ENCODE peak calls at places on chromosomes 7 and 10, in four cellular contexts. R, G, J and O are unnamed samples. For H3K4me1, the result is how much of the 10 kb centered on the place peaks cover.

GRCh38 chr10:68553138-68553537 is 7.0 kb upstream of the TET1 start:
- DNase-seq in R (no peak), G (no peak), J (no peak), O (no peak)

GRCh38 chr10:72081210-72081609 is 7.1 kb downstream of the SPOCK2 start:
- DNase-seq in R (no peak), G (no peak), J (no peak), O (no peak)

GRCh38 chr10:120978589-120979252 is 127.6 kb downstream of the WDR11 start:
- DNase-seq in R (no peak), G (no peak), J (no peak), O (no peak)

GRCh38 chr7:127409629-127410028 is 17.1 kb upstream of the ZNF800 start:
- DNase-seq in R (no peak), G (no peak), J (no peak), O (no peak)

GRCh38 chr7:83547526-83547925 is 101.4 kb downstream of the SEMA3E start:
- DNase-seq in R (peak), G (no peak), J (no peak), O (no peak)

GRCh38 chr7:116363637-116364432 is 135.7 kb upstream of the CAV2 start:
- DNase-seq in R (peak), G (no peak), J (no peak), O (no peak)

GRCh38 chr7:139897422-139898085 is 68.5 kb downstream of the TBXAS1 start:
- DNase-seq in R (peak), G (no peak), J (no peak), O (no peak)

GRCh38 chr10:119357389-119358139 is 150.2 kb downstream of the GRK5 start:
- DNase-seq in R (no peak), G (peak), J (no peak), O (no peak)

GRCh38 chr7:92973964-92974363 is 137.6 kb upstream of the CDK6 start:
- DNase-seq in R (peak), G (no peak), J (no peak), O (no peak)

GRCh38 chr7:91892099-91892788 is 11.7 kb upstream of the MTERF1 start:
- DNase-seq in R (no peak), G (no peak), J (peak), O (no peak)

GRCh38 chr10:36224431-36224985 is 582.4 kb upstream of the FZD8 start:
- DNase-seq in R (peak), G (no peak), J (no peak), O (no peak)

GRCh38 chr7:94244760-94245159 is 149.9 kb upstream of the COL1A2 start:
- DNase-seq in R (no peak), G (no peak), J (no peak), O (no peak)

GRCh38 chr7:130758429-130759056 is 24.5 kb upstream of the KLF14 start:
- DNase-seq in R (peak), G (no peak), J (peak), O (no peak)

GRCh38 chr7:141884544-141885227 is 31.5 kb upstream of the OR9A4 start:
- DNase-seq in R (no peak), G (no peak), J (no peak), O (no peak)

GRCh38 chr10:61749271-61749670 is 86.5 kb downstream of the CABCOCO1 start:
- DNase-seq in R (no peak), G (no peak), J (no peak), O (no peak)

GRCh38 chr10:34150103-34150502 is 665.0 kb downstream of the PARD3 start:
- DNase-seq in R (no peak), G (no peak), J (no peak), O (no peak)

GRCh38 chr10:27865221-27865635 is 119.6 kb upstream of the MKX start:
- DNase-seq in R (peak), G (no peak), J (no peak), O (peak)

GRCh38 chr10:58435297-58435696 is 50.1 kb downstream of the TFAM start:
- DNase-seq in R (peak), G (no peak), J (no peak), O (peak)

GRCh38 chr7:98287486-98287959 is 6.0 kb downstream of the BRI3 start:
- DNase-seq in R (peak), G (no peak), J (no peak), O (peak)

GRCh38 chr7:3461923-3462322 is 160.9 kb downstream of the SDK1 start:
- DNase-seq in R (no peak), G (no peak), J (no peak), O (no peak)

GRCh38 chr7:129443612-129444011 is 9.4 kb downstream of the STRIP2 start:
- DNase-seq in R (no peak), G (peak), J (no peak), O (no peak)

GRCh38 chr7:92042056-92042737 is 92.1 kb downstream of the CYP51A1 start:
- DNase-seq in R (no peak), G (no peak), J (no peak), O (no peak)

GRCh38 chr10:63140077-63140476 is 6.9 kb downstream of the NRBF2 start:
- DNase-seq in R (peak), G (no peak), J (no peak), O (no peak)

GRCh38 chr7:128710391-128710930 is 28.7 kb upstream of the CALU start:
- DNase-seq in R (peak), G (no peak), J (no peak), O (no peak)

GRCh38 chr7:45256309-45256708 is 98.7 kb downstream of the RAMP3 start:
- DNase-seq in R (no peak), G (no peak), J (no peak), O (no peak)

GRCh38 chr10:119177708-119178370 is 773 bp downstream of the PRDX3 start:
- DNase-seq in R (no peak), G (no peak), J (no peak), O (no peak)

GRCh38 chr7:41045556-41046123 is 657.2 kb downstream of the INHBA start:
- DNase-seq in R (peak), G (no peak), J (no peak), O (no peak)

GRCh38 chr10:68082815-68083395 is 7.8 kb upstream of the HERC4 start:
- DNase-seq in R (no peak), G (no peak), J (no peak), O (no peak)

DNA sequence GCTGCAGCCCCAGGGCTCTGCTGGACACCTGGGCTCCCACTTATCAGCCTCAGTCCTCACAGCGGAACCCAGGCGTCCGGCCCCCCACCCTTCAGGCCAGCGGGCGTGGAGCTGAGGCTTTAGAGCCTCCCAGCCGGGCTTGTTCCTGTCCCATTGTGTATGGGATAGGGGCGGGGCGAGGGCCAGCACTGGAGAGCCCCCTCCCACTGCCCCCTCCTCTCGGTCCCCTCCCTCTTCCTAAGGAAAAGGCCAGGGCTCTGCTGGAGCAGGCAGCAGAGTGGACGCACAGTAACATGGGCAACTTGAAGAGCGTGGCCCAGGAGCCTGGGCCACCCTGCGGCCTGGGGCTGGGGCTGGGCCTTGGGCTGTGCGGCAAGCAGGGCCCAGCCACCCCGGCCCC is 2.7 kb downstream of the NOS3 start:
- DNase-seq in R (no peak), G (peak), J (no peak), O (no peak)
- H3K27ac ChIP-seq in R (no peak), G (peak), J (peak), O (no peak)

GRCh38 chr10:1661416-1661815 is 75.9 kb downstream of the ADARB2 start:
- DNase-seq in R (no peak), G (no peak), J (no peak), O (no peak)
- H3K4me1 ChIP-seq in R (under half), G (under half), J (under half), O (under half)

DNA sequence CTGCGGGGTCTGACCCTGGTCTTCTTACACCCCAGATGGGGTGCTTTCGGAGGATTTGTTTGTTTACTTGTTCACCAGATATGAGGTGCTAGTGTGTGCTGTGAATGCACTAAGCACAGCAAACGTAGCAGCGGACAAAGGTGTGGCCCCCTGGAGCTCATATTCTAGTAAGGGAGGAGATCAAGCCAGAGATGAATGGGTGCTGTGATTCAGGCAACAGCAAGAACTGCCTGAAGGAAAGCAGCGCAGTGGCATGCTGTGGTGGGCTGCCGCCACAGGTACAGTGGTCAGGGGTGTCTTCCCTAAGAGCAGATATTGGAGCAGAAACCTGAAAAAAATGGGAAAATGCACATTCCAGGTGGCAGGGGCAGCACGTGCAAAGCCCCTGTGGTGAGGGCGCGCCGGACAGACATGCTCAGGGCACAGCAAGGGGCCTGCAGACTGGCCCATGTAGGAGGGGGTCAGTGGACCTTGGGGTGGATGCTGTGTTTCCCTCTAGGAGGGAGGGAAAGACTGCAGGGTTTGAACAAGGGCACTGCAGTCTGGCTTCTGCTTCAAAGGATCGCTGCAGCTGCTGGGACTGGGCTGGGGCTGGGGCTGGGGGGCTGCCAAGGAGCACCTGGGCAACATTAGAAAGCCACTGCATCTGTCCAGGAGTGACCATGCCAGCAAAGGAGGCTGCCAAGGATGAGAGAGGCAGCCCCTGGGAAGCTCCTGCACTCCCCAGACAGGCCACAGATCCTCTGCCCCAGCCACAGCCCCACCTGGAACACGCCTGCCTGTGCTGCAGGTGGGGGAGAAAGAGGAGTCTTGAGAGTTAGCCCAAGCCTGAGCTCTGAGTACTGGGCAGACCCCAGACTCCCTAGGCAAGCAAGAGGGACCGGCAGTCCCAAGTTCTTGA is 922 bp upstream of the DEPP1 start:
- DNase-seq in R (peak), G (no peak), J (no peak), O (no peak)
- H3K27ac ChIP-seq in R (peak), G (peak), J (no peak), O (peak)

GRCh38 chr10:70360215-70360614 is 22.2 kb downstream of the LRRC20 start:
- DNase-seq in R (no peak), G (no peak), J (no peak), O (no peak)
- H3K4me1 ChIP-seq in R (under half), G (under half), J (under half), O (under half)

DNA sequence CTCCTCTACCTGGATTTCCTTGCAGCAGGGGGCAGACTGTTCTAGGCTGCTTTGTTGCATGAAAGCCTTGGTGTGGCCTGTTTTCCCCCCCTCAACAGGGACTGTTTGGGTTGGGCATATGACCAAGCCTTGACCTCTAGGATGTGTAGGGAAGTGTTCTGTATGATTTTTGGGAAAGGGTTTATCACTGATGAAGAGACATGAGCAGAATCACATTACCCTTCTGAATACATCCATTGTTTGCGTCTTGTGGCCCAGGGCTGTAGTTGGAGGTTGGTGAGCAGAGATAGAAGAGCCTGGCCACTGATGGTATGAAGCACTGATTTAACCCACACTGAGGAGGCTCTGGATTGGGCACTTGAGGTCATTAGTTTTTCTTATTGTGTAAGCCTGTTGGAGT is 26.6 kb downstream of the ZNF12 start:
- DNase-seq in R (no peak), G (no peak), J (no peak), O (no peak)
- H3K27ac ChIP-seq in R (no peak), G (no peak), J (no peak), O (no peak)

DNA sequence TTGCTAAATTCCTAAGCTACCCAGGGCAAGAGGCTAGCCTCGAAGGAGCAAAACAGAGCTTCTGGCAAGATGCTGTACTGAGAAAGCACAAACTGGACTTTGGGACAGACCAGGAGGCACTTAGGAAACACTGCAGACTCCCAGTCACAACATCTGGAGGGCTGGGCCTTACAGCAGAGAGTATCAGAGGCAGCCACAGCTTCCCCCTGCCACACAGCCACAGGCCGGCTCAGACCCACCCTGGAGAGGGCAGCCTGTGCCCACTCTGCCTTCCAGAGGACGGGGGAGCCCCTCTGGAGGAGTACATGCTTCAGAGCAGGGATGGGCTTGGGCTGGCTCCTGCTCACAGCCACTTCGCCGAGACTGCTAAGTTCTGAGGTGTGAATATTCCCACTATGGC is 17.4 kb downstream of the ESYT2 start:
- DNase-seq in R (no peak), G (no peak), J (no peak), O (no peak)
- H3K4me1 ChIP-seq in R (under half), G (under half), J (under half), O (under half)

GRCh38 chr7:70071786-70072185 is 473.5 kb downstream of the AUTS2 start:
- DNase-seq in R (no peak), G (no peak), J (no peak), O (no peak)
- H3K27ac ChIP-seq in R (no peak), G (no peak), J (no peak), O (no peak)

GRCh38 chr10:100745882-100746412 is 565 bp downstream of the PAX2 start:
- DNase-seq in R (no peak), G (no peak), J (no peak), O (no peak)
- H3K4me1 ChIP-seq in R (under half), G (under half), J (under half), O (under half)

GRCh38 chr7:47609803-47610452 is 28.0 kb upstream of the TNS3 start:
- DNase-seq in R (no peak), G (no peak), J (no peak), O (no peak)

GRCh38 chr7:47614450-47614849 is 32.5 kb upstream of the TNS3 start:
- DNase-seq in R (no peak), G (no peak), J (no peak), O (no peak)

GRCh38 chr7:47606176-47606575 is 24.3 kb upstream of the TNS3 start:
- DNase-seq in R (no peak), G (no peak), J (no peak), O (no peak)

GRCh38 chr7:47611045-47611511 is 29.2 kb upstream of the TNS3 start:
- DNase-seq in R (no peak), G (no peak), J (no peak), O (no peak)

GRCh38 chr7:47610506-47611044 is 28.7 kb upstream of the TNS3 start:
- DNase-seq in R (no peak), G (no peak), J (no peak), O (no peak)
- H3K27ac ChIP-seq in R (no peak), G (peak), J (no peak), O (no peak)